ENCODE peak calls at places on chromosomes 1 and 21, in four cellular contexts. One of them, this sample, is unnamed.

GRCh38 chr1:237467320-237467719 is 423.4 kb downstream of the ZP4 start:
- DNase-seq in NB4: no peak
- DNase-seq in lung: no peak
- DNase-seq in uterus: no peak
- DNase-seq in this sample: no peak

GRCh38 chr21:34640858-34641257 is 25.9 kb upstream of the RCAN1 start:
- DNase-seq in NB4: no peak
- DNase-seq in lung: no peak
- DNase-seq in uterus: no peak
- DNase-seq in this sample: no peak

GRCh38 chr1:79005945-79006344 is 585 bp downstream of the ADGRL4 start:
- DNase-seq in NB4: no peak
- DNase-seq in lung: no peak
- DNase-seq in uterus: no peak
- DNase-seq in this sample: no peak

GRCh38 chr1:215888159-215888558 is 321.1 kb downstream of the KCTD3 start:
- DNase-seq in lung: no peak
- DNase-seq in NB4: no peak
- DNase-seq in uterus: no peak
- DNase-seq in this sample: no peak

GRCh38 chr1:18320051-18320450 is 160.7 kb upstream of the KLHDC7A start:
- DNase-seq in NB4: no peak
- DNase-seq in uterus: no peak
- DNase-seq in lung: no peak
- DNase-seq in this sample: no peak

GRCh38 chr21:25925936-25926335 is 191.2 kb downstream of the GABPA start:
- DNase-seq in uterus: no peak
- DNase-seq in NB4: no peak
- DNase-seq in lung: no peak
- DNase-seq in this sample: peak

GRCh38 chr1:216531308-216532239 is 108.3 kb upstream of the USH2A start:
- DNase-seq in lung: no peak
- DNase-seq in uterus: no peak
- DNase-seq in NB4: no peak
- DNase-seq in this sample: no peak

GRCh38 chr21:38159355-38159754 is 97.4 kb upstream of the KCNJ15 start:
- DNase-seq in uterus: peak
- DNase-seq in NB4: peak
- DNase-seq in lung: peak
- DNase-seq in this sample: peak

GRCh38 chr1:98005326-98006010 is 84.6 kb upstream of the DPYD start:
- DNase-seq in NB4: no peak
- DNase-seq in lung: no peak
- DNase-seq in uterus: no peak
- DNase-seq in this sample: no peak

GRCh38 chr1:70205076-70205436 is 323 bp downstream of the LRRC40 start:
- DNase-seq in uterus: no peak
- DNase-seq in NB4: no peak
- DNase-seq in lung: no peak
- DNase-seq in this sample: no peak

GRCh38 chr1:171103862-171104261 is 13.2 kb downstream of the FMO3 start:
- DNase-seq in lung: no peak
- DNase-seq in NB4: no peak
- DNase-seq in uterus: no peak
- DNase-seq in this sample: no peak

GRCh38 chr1:224644553-224645154 is 28.5 kb downstream of the CNIH3 start:
- DNase-seq in uterus: no peak
- DNase-seq in NB4: peak
- DNase-seq in lung: peak
- DNase-seq in this sample: peak

GRCh38 chr1:101235696-101236545 is 898 bp upstream of the S1PR1 start:
- DNase-seq in lung: peak
- DNase-seq in uterus: peak
- DNase-seq in NB4: peak
- DNase-seq in this sample: peak

GRCh38 chr1:222136869-222137268 is 395.0 kb upstream of the DUSP10 start:
- DNase-seq in uterus: no peak
- DNase-seq in lung: no peak
- DNase-seq in NB4: no peak
- DNase-seq in this sample: no peak

GRCh38 chr1:152160553-152160952 is 1.5 kb upstream of the RPTN start:
- DNase-seq in lung: no peak
- DNase-seq in uterus: no peak
- DNase-seq in NB4: peak
- DNase-seq in this sample: no peak

GRCh38 chr1:167198518-167199133 is 22.1 kb upstream of the POU2F1 start:
- DNase-seq in NB4: no peak
- DNase-seq in uterus: no peak
- DNase-seq in lung: no peak
- DNase-seq in this sample: no peak

GRCh38 chr1:75470448-75470847 is 140.5 kb downstream of the SLC44A5 start:
- DNase-seq in lung: no peak
- DNase-seq in uterus: no peak
- DNase-seq in NB4: no peak
- DNase-seq in this sample: no peak

GRCh38 chr21:43298546-43299440 is 128.1 kb downstream of the SIK1 start:
- DNase-seq in NB4: no peak
- DNase-seq in uterus: no peak
- DNase-seq in lung: no peak
- DNase-seq in this sample: no peak

GRCh38 chr1:151510020-151510405 is 1.2 kb upstream of the CGN start:
- DNase-seq in lung: no peak
- DNase-seq in NB4: no peak
- DNase-seq in uterus: no peak
- DNase-seq in this sample: no peak

GRCh38 chr1:244699741-244700140 is 46.8 kb downstream of the DESI2 start:
- DNase-seq in lung: no peak
- DNase-seq in NB4: no peak
- DNase-seq in uterus: no peak
- DNase-seq in this sample: no peak

GRCh38 chr1:35449334-35450008 is 107.7 kb downstream of the KIAA0319L start:
- DNase-seq in uterus: no peak
- DNase-seq in NB4: no peak
- DNase-seq in lung: no peak
- DNase-seq in this sample: no peak

GRCh38 chr1:191022856-191023255 is 545.2 kb upstream of the BRINP3 start:
- DNase-seq in lung: no peak
- DNase-seq in NB4: no peak
- DNase-seq in uterus: no peak
- DNase-seq in this sample: no peak

GRCh38 chr1:166197141-166197540 is 30.3 kb upstream of the FAM78B start:
- DNase-seq in lung: no peak
- DNase-seq in NB4: no peak
- DNase-seq in uterus: no peak
- DNase-seq in this sample: no peak

GRCh38 chr1:31745071-31745897 is 18.9 kb downstream of the ADGRB2 start:
- DNase-seq in lung: peak
- DNase-seq in uterus: peak
- DNase-seq in NB4: peak
- DNase-seq in this sample: peak

GRCh38 chr1:94924967-94925366 is 1.9 kb downstream of the CNN3 start:
- DNase-seq in lung: no peak
- DNase-seq in uterus: no peak
- DNase-seq in NB4: no peak
- DNase-seq in this sample: no peak

This sample was measured in heart right ventricle.